ENCODE peak calls at places on chromosomes 13 and 19, in six cellular contexts. V, U, I, C, T and A are unnamed samples.

GRCh38 chr19:44603201-44603945 is 10.0 kb upstream of the IGSF23 start:
- DNase-seq in C (no peak), I (no peak), U (no peak), V (no peak), T (no peak), A (no peak)

GRCh38 chr19:21463449-21464105 is 41.8 kb upstream of the ZNF429 start:
- DNase-seq in C (no peak), I (peak), T (no peak), U (peak), V (no peak), A (no peak)

GRCh38 chr13:31115616-31116015 is 46.1 kb downstream of the HSPH1 start:
- DNase-seq in U (no peak), C (no peak), T (no peak), I (no peak), V (no peak), A (no peak)

GRCh38 chr19:29704562-29705558 is 10.2 kb downstream of the C19orf12 start:
- DNase-seq in I (no peak), C (no peak), V (no peak), U (no peak), T (no peak), A (no peak)

GRCh38 chr19:45164577-45165335 is 4.0 kb upstream of the NKPD1 start:
- DNase-seq in U (peak), V (no peak), I (no peak), C (peak), T (peak), A (no peak)

GRCh38 chr13:47038196-47038595 is 141.3 kb upstream of the HTR2A start:
- DNase-seq in U (no peak), I (no peak), C (no peak), V (no peak), T (no peak), A (no peak)

GRCh38 chr13:110911880-110912279 is 3.0 kb downstream of the ANKRD10 start:
- DNase-seq in U (no peak), T (no peak), I (no peak), C (no peak), V (no peak), A (no peak)

GRCh38 chr13:48559638-48560320 is 26.9 kb upstream of the RCBTB2 start:
- DNase-seq in V (no peak), C (no peak), U (no peak), I (no peak), T (no peak), A (no peak)

GRCh38 chr13:109778102-109778542 is 8.3 kb downstream of the IRS2 start:
- DNase-seq in C (peak), U (no peak), T (no peak), I (no peak), V (no peak), A (peak)

GRCh38 chr13:33611016-33611805 is 206.7 kb upstream of the RFC3 start:
- DNase-seq in U (no peak), T (no peak), I (no peak), C (no peak), V (peak), A (peak)

GRCh38 chr13:111066544-111066943 is 48.6 kb upstream of the ARHGEF7 start:
- DNase-seq in T (no peak), U (no peak), V (no peak), C (no peak), I (no peak), A (no peak)

GRCh38 chr13:111483621-111483987 is 163.2 kb downstream of the TEX29 start:
- DNase-seq in C (no peak), T (no peak), V (no peak), I (no peak), U (no peak), A (no peak)

GRCh38 chr19:33370783-33371182 is 2.7 kb upstream of the CEBPG start:
- DNase-seq in V (no peak), T (no peak), I (no peak), C (no peak), U (no peak), A (no peak)